ENCODE peak calls at places on chromosomes 12 and 14, in five cellular contexts. One of them, this sample, is unnamed.

GRCh38 chr12:41967668-41968649 is 176.7 kb downstream of the GXYLT1 start:
- DNase-seq in cardiac muscle cell: peak; percentile 41
- DNase-seq in Caco-2: no peak
- DNase-seq in NCI-H1105: no peak
- DNase-seq in NCI-H748 treated with DMSO at 0.1 percent for 48 hours: peak; percentile 79
- DNase-seq in this sample: no peak

GRCh38 chr14:24817638-24818053 is 183.7 kb upstream of the GZMB start:
- DNase-seq in cardiac muscle cell: peak; percentile 41
- DNase-seq in Caco-2: no peak
- DNase-seq in NCI-H1105: no peak
- DNase-seq in NCI-H748 treated with DMSO at 0.1 percent for 48 hours: no peak
- DNase-seq in this sample: no peak

GRCh38 chr12:75666980-75667359 is 155.6 kb upstream of the KRR1 start:
- DNase-seq in cardiac muscle cell: no peak
- DNase-seq in Caco-2: no peak
- DNase-seq in NCI-H1105: no peak
- DNase-seq in NCI-H748 treated with DMSO at 0.1 percent for 48 hours: no peak
- DNase-seq in this sample: no peak

GRCh38 chr12:64568313-64568712 is 42.0 kb upstream of the RASSF3 start:
- DNase-seq in cardiac muscle cell: no peak
- DNase-seq in Caco-2: no peak
- DNase-seq in NCI-H1105: no peak
- DNase-seq in NCI-H748 treated with DMSO at 0.1 percent for 48 hours: no peak
- DNase-seq in this sample: no peak

GRCh38 chr14:99720941-99721791 is 37.1 kb downstream of the CYP46A1 start:
- DNase-seq in cardiac muscle cell: no peak
- DNase-seq in Caco-2: no peak
- DNase-seq in NCI-H1105: no peak
- DNase-seq in NCI-H748 treated with DMSO at 0.1 percent for 48 hours: no peak
- DNase-seq in this sample: no peak

GRCh38 chr12:49200882-49201594 is 12.2 kb upstream of the TUBA1A start:
- DNase-seq in cardiac muscle cell: peak; percentile 39
- DNase-seq in Caco-2: no peak
- DNase-seq in NCI-H1105: peak; percentile 67
- DNase-seq in NCI-H748 treated with DMSO at 0.1 percent for 48 hours: peak; percentile 96
- DNase-seq in this sample: no peak

GRCh38 chr12:51897181-51897580 is 9.3 kb downstream of the ANKRD33 start:
- DNase-seq in cardiac muscle cell: no peak
- DNase-seq in Caco-2: peak; percentile 24
- DNase-seq in NCI-H1105: no peak
- DNase-seq in NCI-H748 treated with DMSO at 0.1 percent for 48 hours: no peak
- DNase-seq in this sample: no peak

GRCh38 chr12:8996682-8997405 is 7.5 kb downstream of the KLRG1 start:
- DNase-seq in cardiac muscle cell: no peak
- DNase-seq in Caco-2: no peak
- DNase-seq in NCI-H1105: no peak
- DNase-seq in NCI-H748 treated with DMSO at 0.1 percent for 48 hours: no peak
- DNase-seq in this sample: no peak

GRCh38 chr12:90999946-91000345 is 4.8 kb downstream of the EPYC start:
- DNase-seq in cardiac muscle cell: no peak
- DNase-seq in Caco-2: no peak
- DNase-seq in NCI-H1105: no peak
- DNase-seq in NCI-H748 treated with DMSO at 0.1 percent for 48 hours: no peak
- DNase-seq in this sample: no peak

GRCh38 chr14:89276424-89276975 is 140.5 kb downstream of the FOXN3 start:
- DNase-seq in cardiac muscle cell: no peak
- DNase-seq in Caco-2: no peak
- DNase-seq in NCI-H1105: no peak
- DNase-seq in NCI-H748 treated with DMSO at 0.1 percent for 48 hours: no peak
- DNase-seq in this sample: peak; percentile 39

GRCh38 chr14:103748539-103748867 is 32.9 kb downstream of the ZFYVE21 start:
- DNase-seq in cardiac muscle cell: no peak
- DNase-seq in Caco-2: no peak
- DNase-seq in NCI-H1105: no peak
- DNase-seq in NCI-H748 treated with DMSO at 0.1 percent for 48 hours: no peak
- DNase-seq in this sample: no peak

GRCh38 chr12:13146539-13146938 is 43.1 kb upstream of the GSG1 start:
- DNase-seq in cardiac muscle cell: no peak
- DNase-seq in Caco-2: no peak
- DNase-seq in NCI-H1105: no peak
- DNase-seq in NCI-H748 treated with DMSO at 0.1 percent for 48 hours: no peak
- DNase-seq in this sample: no peak

GRCh38 chr14:69281450-69282169 is 21.7 kb downstream of the GALNT16 start:
- DNase-seq in cardiac muscle cell: no peak
- DNase-seq in Caco-2: no peak
- DNase-seq in NCI-H1105: no peak
- DNase-seq in NCI-H748 treated with DMSO at 0.1 percent for 48 hours: no peak
- DNase-seq in this sample: no peak

GRCh38 chr12:110563702-110564470 is 19.2 kb downstream of the PPTC7 start:
- DNase-seq in cardiac muscle cell: peak; percentile 48
- DNase-seq in Caco-2: no peak
- DNase-seq in NCI-H1105: no peak
- DNase-seq in NCI-H748 treated with DMSO at 0.1 percent for 48 hours: no peak
- DNase-seq in this sample: no peak

GRCh38 chr12:114443607-114444421 is 37.9 kb upstream of the TBX5 start:
- DNase-seq in cardiac muscle cell: peak; percentile 44
- DNase-seq in Caco-2: no peak
- DNase-seq in NCI-H1105: peak; percentile 25
- DNase-seq in NCI-H748 treated with DMSO at 0.1 percent for 48 hours: no peak
- DNase-seq in this sample: no peak

GRCh38 chr12:89474615-89475014 is 50.0 kb downstream of the GALNT4 start:
- DNase-seq in cardiac muscle cell: no peak
- DNase-seq in Caco-2: no peak
- DNase-seq in NCI-H1105: no peak
- DNase-seq in NCI-H748 treated with DMSO at 0.1 percent for 48 hours: no peak
- DNase-seq in this sample: no peak

GRCh38 chr12:2581293-2582045 is 213.3 kb upstream of the FKBP4 start:
- DNase-seq in cardiac muscle cell: no peak
- DNase-seq in Caco-2: no peak
- DNase-seq in NCI-H1105: no peak
- DNase-seq in NCI-H748 treated with DMSO at 0.1 percent for 48 hours: no peak
- DNase-seq in this sample: no peak

GRCh38 chr12:18382486-18382885 is 121.2 kb downstream of the PIK3C2G start:
- DNase-seq in cardiac muscle cell: no peak
- DNase-seq in Caco-2: no peak
- DNase-seq in NCI-H1105: no peak
- DNase-seq in NCI-H748 treated with DMSO at 0.1 percent for 48 hours: no peak
- DNase-seq in this sample: no peak

GRCh38 chr12:19841451-19841850 is 402.2 kb downstream of the AEBP2 start:
- DNase-seq in cardiac muscle cell: no peak
- DNase-seq in Caco-2: no peak
- DNase-seq in NCI-H1105: no peak
- DNase-seq in NCI-H748 treated with DMSO at 0.1 percent for 48 hours: no peak
- DNase-seq in this sample: no peak

GRCh38 chr12:109571773-109572505 is 1.4 kb downstream of the MMAB start:
- DNase-seq in cardiac muscle cell: no peak
- DNase-seq in Caco-2: no peak
- DNase-seq in NCI-H1105: no peak
- DNase-seq in NCI-H748 treated with DMSO at 0.1 percent for 48 hours: no peak
- DNase-seq in this sample: no peak

GRCh38 chr12:51904951-51905471 is 2.3 kb upstream of the ACVRL1 start:
- DNase-seq in cardiac muscle cell: no peak
- DNase-seq in Caco-2: peak; percentile 14
- DNase-seq in NCI-H1105: no peak
- DNase-seq in NCI-H748 treated with DMSO at 0.1 percent for 48 hours: no peak
- DNase-seq in this sample: no peak

GRCh38 chr12:47811581-47812484 is 7.9 kb downstream of the HDAC7 start:
- DNase-seq in cardiac muscle cell: no peak
- DNase-seq in Caco-2: no peak
- DNase-seq in NCI-H1105: no peak
- DNase-seq in NCI-H748 treated with DMSO at 0.1 percent for 48 hours: no peak
- DNase-seq in this sample: peak; percentile 57

GRCh38 chr14:22849212-22849819 is 12.9 kb downstream of the MMP14 start:
- DNase-seq in cardiac muscle cell: no peak
- DNase-seq in Caco-2: no peak
- DNase-seq in NCI-H1105: no peak
- DNase-seq in NCI-H748 treated with DMSO at 0.1 percent for 48 hours: no peak
- DNase-seq in this sample: peak; percentile 89

GRCh38 chr14:73787760-73788508 is 63.7 kb upstream of the PTGR2 start:
- DNase-seq in cardiac muscle cell: no peak
- DNase-seq in Caco-2: no peak
- DNase-seq in NCI-H1105: no peak
- DNase-seq in NCI-H748 treated with DMSO at 0.1 percent for 48 hours: no peak
- DNase-seq in this sample: no peak

GRCh38 chr14:61420326-61420725 is 98.9 kb downstream of the PRKCH start:
- DNase-seq in cardiac muscle cell: no peak
- DNase-seq in Caco-2: no peak
- DNase-seq in NCI-H1105: no peak
- DNase-seq in NCI-H748 treated with DMSO at 0.1 percent for 48 hours: no peak
- DNase-seq in this sample: no peak

This sample was measured in upper lobe of left lung.